ENCODE peak calls at places on chromosomes 5 and 9, in four cellular contexts. Y, W, I and U are unnamed samples.

GRCh38 chr5:171313481-171314206 is 4.6 kb downstream of the TLX3 start:
- DNase-seq in W (no peak), I (no peak), Y (no peak), U (no peak)

GRCh38 chr9:87343816-87344438 is 153.7 kb upstream of the DAPK1 start:
- DNase-seq in I (no peak), Y (no peak), W (no peak), U (no peak)

GRCh38 chr9:137156567-137157375 is 13.1 kb downstream of the LRRC26 start:
- DNase-seq in Y (peak; percentile 88), W (no peak), I (no peak), U (peak; percentile 86)

GRCh38 chr9:84371737-84372136 is 31.2 kb upstream of the SLC28A3 start:
- DNase-seq in W (peak; percentile 7), Y (no peak), I (no peak), U (no peak)

GRCh38 chr5:151664694-151665583 is 21.8 kb downstream of the SPARC start:
- DNase-seq in W (no peak), I (no peak), Y (no peak), U (no peak)

GRCh38 chr5:133400831-133401351 is 211.4 kb downstream of the FSTL4 start:
- DNase-seq in I (no peak), W (no peak), Y (peak; percentile 50), U (no peak)

GRCh38 chr5:14443665-14444064 is 137.9 kb upstream of the OTULINL start:
- DNase-seq in Y (no peak), I (no peak), W (no peak), U (no peak)

GRCh38 chr5:147072591-147072990 is 162.2 kb upstream of the STK32A start:
- DNase-seq in Y (no peak), W (no peak), I (no peak), U (no peak)

GRCh38 chr9:81560851-81561732 is 128.3 kb downstream of the TLE1 start:
- DNase-seq in W (no peak), I (no peak), Y (no peak), U (no peak)

GRCh38 chr9:72305102-72305546 is 59.9 kb downstream of the ZFAND5 start:
- DNase-seq in I (no peak), W (peak; percentile 6), Y (no peak), U (peak; percentile 53)

GRCh38 chr5:109315245-109315644 is 94.5 kb downstream of the PJA2 start:
- DNase-seq in Y (no peak), W (no peak), I (no peak), U (no peak)

GRCh38 chr9:105973811-105974407 is 279.6 kb downstream of the TMEM38B start:
- DNase-seq in W (no peak), I (no peak), Y (no peak), U (no peak)

GRCh38 chr9:3999706-4000105 is 300.2 kb downstream of the GLIS3 start:
- DNase-seq in I (no peak), W (no peak), Y (no peak), U (no peak)

GRCh38 chr5:159971931-159972461 is 36.9 kb upstream of the TTC1 start:
- DNase-seq in Y (peak; percentile 58), W (no peak), I (no peak), U (no peak)

GRCh38 chr5:63094730-63095129 is 516.1 kb downstream of the LRRC70 start:
- DNase-seq in W (no peak), I (no peak), Y (no peak), U (no peak)

GRCh38 chr9:133716564-133717112 is 21.5 kb downstream of the SARDH start:
- DNase-seq in I (no peak), W (no peak), Y (no peak), U (no peak)

GRCh38 chr9:85742630-85742928 is 825 bp upstream of the AGTPBP1 start:
- DNase-seq in I (no peak), W (no peak), Y (no peak), U (no peak)

GRCh38 chr9:132241483-132241839 is 79.6 kb downstream of the NTNG2 start:
- DNase-seq in W (no peak), I (no peak), Y (no peak), U (no peak)

GRCh38 chr5:91499943-91500531 is 116.9 kb upstream of the ARRDC3 start:
- DNase-seq in W (peak; percentile 30), I (no peak), Y (no peak), U (peak; percentile 41)

GRCh38 chr5:57939771-57940170 is 457.2 kb upstream of the ACTBL2 start:
- DNase-seq in I (no peak), Y (no peak), W (no peak), U (no peak)

GRCh38 chr9:122179690-122180074 is 20.0 kb downstream of the MORN5 start:
- DNase-seq in Y (no peak), I (no peak), W (peak; percentile 59), U (no peak)

GRCh38 chr9:97367729-97368128 is 44.2 kb upstream of the TDRD7 start:
- DNase-seq in I (peak; percentile 53), W (no peak), Y (no peak), U (no peak)

GRCh38 chr9:17470449-17470848 is 108.4 kb upstream of the SH3GL2 start:
- DNase-seq in I (no peak), W (no peak), Y (no peak), U (no peak)

GRCh38 chr5:66450988-66451387 is 145.2 kb upstream of the MAST4 start:
- DNase-seq in Y (no peak), W (no peak), I (no peak), U (no peak)

GRCh38 chr5:134968055-134968454 is 348 bp downstream of the CATSPER3 start:
- DNase-seq in Y (no peak), I (no peak), W (no peak), U (no peak)

GRCh38 chr9:75130621-75131020 is 42.3 kb downstream of the OSTF1 start:
- DNase-seq in I (no peak), Y (no peak), W (no peak), U (no peak)

GRCh38 chr9:126538550-126538949 is 75.2 kb upstream of the LMX1B start:
- DNase-seq in W (no peak), I (no peak), Y (no peak), U (no peak)

GRCh38 chr5:154754460-154755360 is 467 bp upstream of the LARP1 start:
- DNase-seq in W (peak; percentile 96), I (peak; percentile 93), Y (peak; percentile 99), U (peak; percentile 99)
- TF ChIP-seq POLR2A in W (peak; percentile 29), I (peak; percentile 78), Y (peak; percentile 82), U (peak; percentile 57)

DNA sequence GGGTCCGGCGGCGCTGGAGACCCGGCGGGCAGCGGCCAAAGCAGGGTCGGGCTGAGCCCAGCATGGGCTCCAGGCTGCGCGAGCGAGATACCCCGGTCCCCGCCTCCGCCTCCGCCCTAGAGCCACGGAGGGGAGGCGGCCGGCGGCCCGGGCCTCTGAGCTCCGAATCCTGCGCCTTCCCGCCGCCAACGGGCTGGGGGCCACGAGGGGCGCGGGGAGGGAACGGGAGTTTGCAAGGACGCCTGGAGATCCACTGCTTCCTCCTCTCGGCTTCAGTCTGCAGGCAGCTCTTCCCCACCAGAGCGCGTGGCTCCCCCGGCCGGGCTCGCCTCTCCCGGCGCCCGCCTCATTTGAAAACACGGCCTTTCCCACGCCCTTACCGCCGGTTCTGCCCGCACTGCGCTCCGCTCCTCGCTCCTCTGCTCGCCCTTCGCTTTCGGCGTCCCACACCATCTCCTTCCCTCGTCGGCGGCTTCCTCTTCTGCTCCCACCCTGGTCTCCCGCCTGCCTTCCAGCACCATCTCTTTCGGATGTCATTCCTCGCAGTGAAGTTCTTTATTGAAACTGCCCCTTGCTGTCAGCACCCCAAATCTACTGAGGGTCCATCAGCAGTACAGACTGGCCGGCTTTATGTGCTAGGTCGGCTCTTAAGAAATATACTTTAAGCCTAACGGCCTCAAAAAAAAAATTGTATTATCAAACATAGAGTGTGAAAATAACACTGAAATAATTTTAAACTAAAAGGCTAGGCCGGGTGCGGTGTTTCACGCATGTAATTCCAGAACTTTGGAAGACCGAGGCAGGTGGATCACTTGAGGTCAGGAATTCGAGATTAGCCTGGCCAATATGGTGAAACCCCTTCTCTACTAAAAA is 105.0 kb upstream of the FAM120A start:
- DNase-seq in W (no peak), Y (peak; percentile 73), I (no peak), U (no peak)
- TF ChIP-seq ATF2 in W (no peak), Y (no peak), I (no peak), U (no peak)

DNA sequence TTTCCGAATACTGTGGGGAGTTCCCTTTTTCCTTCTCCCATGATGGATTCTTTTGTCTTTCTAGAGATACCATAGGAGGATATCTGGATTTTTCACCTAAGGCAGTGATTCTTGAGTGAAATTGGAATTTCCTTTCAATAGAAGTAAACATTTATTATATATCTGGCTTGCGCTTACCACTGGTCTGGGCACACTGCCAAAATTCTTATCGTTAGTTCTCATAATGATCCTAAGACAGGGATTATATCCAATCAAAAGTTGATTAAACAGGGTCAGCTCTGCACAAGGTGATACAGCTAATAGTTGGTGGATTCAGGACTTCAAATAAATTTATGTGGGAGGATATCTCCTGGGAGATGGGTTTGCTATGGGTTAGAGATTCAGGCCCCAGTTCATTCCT is 9.6 kb downstream of the TLE4 start:
- DNase-seq in W (no peak), I (no peak), Y (no peak), U (peak; percentile 29)
- H3K4me2 ChIP-seq in W (no peak overlapping the region), I (no peak overlapping the region), Y (peak overlapping the region; percentile 24), U (no peak overlapping the region)

GRCh38 chr9:135722365-135722764 is 20.4 kb downstream of the KCNT1 start:
- DNase-seq in Y (no peak), I (no peak), W (no peak), U (no peak)

GRCh38 chr9:135728436-135729110 is 26.6 kb downstream of the KCNT1 start:
- DNase-seq in Y (no peak), I (no peak), W (no peak), U (no peak)

GRCh38 chr9:135727257-135727875 is 25.4 kb downstream of the KCNT1 start:
- DNase-seq in Y (no peak), W (no peak), I (no peak), U (no peak)

GRCh38 chr9:135726138-135726853 is 24.3 kb downstream of the KCNT1 start:
- DNase-seq in I (no peak), W (no peak), Y (no peak), U (no peak)

DNA sequence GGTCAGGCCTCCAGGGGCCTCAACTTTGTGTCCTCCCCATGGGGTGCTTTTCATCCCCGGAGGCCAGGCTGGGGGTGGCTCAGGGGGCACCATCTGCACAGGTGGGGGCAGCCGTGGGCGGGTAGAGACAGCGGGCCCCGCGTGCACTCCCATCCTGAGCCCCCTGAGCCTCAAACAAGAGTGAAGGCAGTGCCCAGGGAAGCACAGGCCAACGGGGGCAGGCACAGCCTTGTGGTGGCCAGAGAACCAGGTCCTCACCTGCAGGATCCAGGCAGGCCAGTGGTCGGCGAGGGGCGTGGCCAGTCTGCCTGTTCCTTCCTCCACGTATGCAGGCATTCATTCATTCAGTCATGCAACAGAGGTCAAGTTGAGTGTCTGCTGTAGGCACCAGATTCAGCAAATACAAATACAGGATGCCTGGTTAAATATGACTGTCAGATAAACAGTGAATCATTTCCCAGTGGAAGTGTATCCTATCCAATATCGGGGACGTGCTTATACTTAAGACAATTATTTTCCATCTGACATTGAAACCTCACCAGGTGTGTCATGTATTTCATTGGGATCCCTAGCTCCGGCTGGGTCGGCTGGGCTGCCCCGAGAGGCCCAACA is 22.3 kb downstream of the KCNT1 start:
- DNase-seq in W (no peak), Y (no peak), I (no peak), U (no peak)
- TF ChIP-seq POLR2A in W (no peak), Y (no peak), I (no peak), U (no peak)